ENCODE peak calls at places on chromosomes 2 and 18, in ten cellular contexts. Q is WERI-Rb-1; Y is left ventricle myocardium inferior; S is kidney; D is GM12865; U is HCT116; H is ovary; I is epithelial cell of proximal tubule; M is CD8-positive, alpha-beta T cell; L is A549. X is an unnamed sample.

GRCh38 chr2:72561621-72562318 is 264.1 kb downstream of the EXOC6B start:
- DNase-seq in Q (no peak), Y (no peak), S (no peak), D (no peak), U (no peak), H (no peak), I (peak; percentile 10), M (no peak), L (peak; percentile 52), X (no peak)

GRCh38 chr2:134445116-134445515 is 191.2 kb downstream of the MGAT5 start:
- DNase-seq in Q (no peak), Y (no peak), S (no peak), D (no peak), U (no peak), H (no peak), I (no peak), M (no peak), L (no peak), X (no peak)

GRCh38 chr2:105917216-105917615 is 172.5 kb downstream of the NCK2 start:
- DNase-seq in Q (no peak), Y (no peak), S (no peak), D (no peak), U (no peak), H (no peak), I (no peak), M (no peak), L (no peak), X (no peak)

GRCh38 chr2:216776076-216776726 is 80.9 kb upstream of the IGFBP5 start:
- DNase-seq in Q (no peak), Y (no peak), S (no peak), D (no peak), U (no peak), H (peak; percentile 67), I (no peak), M (no peak), L (no peak), X (no peak)

GRCh38 chr2:31765078-31765835 is 184.5 kb upstream of the SRD5A2 start:
- DNase-seq in Q (no peak), Y (no peak), S (no peak), D (no peak), U (no peak), H (no peak), I (peak; percentile 15), M (no peak), L (no peak), X (no peak)

GRCh38 chr2:9657083-9657482 is 26.3 kb upstream of the YWHAQ start:
- DNase-seq in Q (no peak), Y (no peak), S (no peak), D (no peak), U (no peak), H (no peak), I (no peak), M (no peak), L (no peak), X (no peak)

GRCh38 chr2:189157939-189158338 is 21.6 kb downstream of the COL5A2 start:
- DNase-seq in Q (no peak), Y (no peak), S (no peak), D (no peak), U (no peak), H (no peak), I (no peak), M (no peak), L (no peak), X (no peak)

GRCh38 chr18:29078272-29078671 is 901.3 kb upstream of the CDH2 start:
- DNase-seq in Q (no peak), Y (no peak), S (no peak), D (no peak), U (no peak), H (no peak), I (no peak), M (no peak), L (no peak), X (no peak)

GRCh38 chr2:145631561-145631960 is 1111.6 kb upstream of the ZEB2 start:
- DNase-seq in Q (no peak), Y (no peak), S (no peak), D (no peak), U (no peak), H (no peak), I (no peak), M (no peak), L (no peak), X (no peak)
- TF ChIP-seq CTCF in Q (no peak), Y (no peak), S (no peak), D (no peak), U (no peak), H (no peak), I (no peak), M (no peak), L (no peak), X (no peak)

GRCh38 chr2:239266779-239267410 is 133.9 kb downstream of the HDAC4 start:
- DNase-seq in Q (no peak), Y (no peak), S (no peak), D (peak; percentile 30), U (no peak), H (no peak), I (no peak), M (no peak), L (no peak), X (no peak)

GRCh38 chr2:239267411-239267941 is 133.3 kb downstream of the HDAC4 start:
- DNase-seq in Q (no peak), Y (no peak), S (peak; percentile 90), D (peak; percentile 90), U (peak; percentile 53), H (peak; percentile 58), I (no peak), M (peak; percentile 90), L (no peak), X (no peak)

GRCh38 chr2:239264838-239265651 is 135.8 kb downstream of the HDAC4 start:
- DNase-seq in Q (no peak), Y (no peak), S (peak; percentile 77), D (peak; percentile 64), U (peak; percentile 56), H (no peak), I (no peak), M (peak; percentile 58), L (peak; percentile 70), X (no peak)

GRCh38 chr2:239266436-239266770 is 134.4 kb downstream of the HDAC4 start:
- DNase-seq in Q (no peak), Y (no peak), S (no peak), D (no peak), U (no peak), H (no peak), I (no peak), M (no peak), L (no peak), X (no peak)

DNA sequence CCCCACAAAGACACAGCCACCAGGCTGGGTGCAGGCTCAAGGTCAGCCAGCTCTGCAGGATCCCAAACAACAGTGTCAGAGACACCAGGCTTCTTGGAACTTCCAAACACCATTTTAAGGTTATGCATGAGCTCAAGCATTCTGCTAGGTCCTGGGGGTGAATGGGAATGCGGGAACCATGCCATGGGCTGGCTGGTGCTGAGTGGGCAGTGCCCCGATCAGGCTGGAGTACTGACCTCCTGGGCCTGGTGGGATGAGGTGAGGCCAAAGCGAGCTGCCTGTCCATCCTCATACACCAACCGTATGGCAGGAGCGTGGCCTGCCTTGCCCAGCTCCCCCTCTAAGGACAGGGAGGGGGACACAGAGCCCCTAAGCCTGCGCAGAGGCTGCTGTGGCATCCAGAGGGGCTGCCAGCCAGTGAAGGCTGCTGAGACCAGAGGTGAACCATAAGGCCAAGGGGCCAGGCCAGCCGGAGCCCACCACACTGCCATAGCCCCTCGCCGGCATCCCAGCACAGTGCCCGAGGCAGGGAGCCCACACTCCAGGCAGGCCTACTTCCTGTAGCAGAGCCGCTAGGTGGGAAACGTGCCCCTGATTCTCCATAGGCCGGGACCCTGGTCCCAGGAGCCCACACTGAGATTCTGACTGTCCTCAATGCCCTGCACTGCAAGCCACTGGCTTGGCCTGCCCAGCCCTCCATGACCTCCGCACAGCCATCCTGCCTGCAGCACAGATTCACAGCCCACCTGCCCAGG is 135.0 kb downstream of the HDAC4 start:
- DNase-seq in Q (no peak), Y (no peak), S (peak; percentile 71), D (no peak), U (no peak), H (no peak), I (no peak), M (no peak), L (no peak), X (peak; percentile 48)
- H3K4me3 ChIP-seq in Q (no peak overlapping the region), Y (no peak overlapping the region), S (no peak overlapping the region), D (no peak overlapping the region), U (no peak overlapping the region), H (no peak overlapping the region), I (no peak overlapping the region), M (peak overlapping the region; percentile 5), L (no peak overlapping the region), X (no peak overlapping the region)

DNA sequence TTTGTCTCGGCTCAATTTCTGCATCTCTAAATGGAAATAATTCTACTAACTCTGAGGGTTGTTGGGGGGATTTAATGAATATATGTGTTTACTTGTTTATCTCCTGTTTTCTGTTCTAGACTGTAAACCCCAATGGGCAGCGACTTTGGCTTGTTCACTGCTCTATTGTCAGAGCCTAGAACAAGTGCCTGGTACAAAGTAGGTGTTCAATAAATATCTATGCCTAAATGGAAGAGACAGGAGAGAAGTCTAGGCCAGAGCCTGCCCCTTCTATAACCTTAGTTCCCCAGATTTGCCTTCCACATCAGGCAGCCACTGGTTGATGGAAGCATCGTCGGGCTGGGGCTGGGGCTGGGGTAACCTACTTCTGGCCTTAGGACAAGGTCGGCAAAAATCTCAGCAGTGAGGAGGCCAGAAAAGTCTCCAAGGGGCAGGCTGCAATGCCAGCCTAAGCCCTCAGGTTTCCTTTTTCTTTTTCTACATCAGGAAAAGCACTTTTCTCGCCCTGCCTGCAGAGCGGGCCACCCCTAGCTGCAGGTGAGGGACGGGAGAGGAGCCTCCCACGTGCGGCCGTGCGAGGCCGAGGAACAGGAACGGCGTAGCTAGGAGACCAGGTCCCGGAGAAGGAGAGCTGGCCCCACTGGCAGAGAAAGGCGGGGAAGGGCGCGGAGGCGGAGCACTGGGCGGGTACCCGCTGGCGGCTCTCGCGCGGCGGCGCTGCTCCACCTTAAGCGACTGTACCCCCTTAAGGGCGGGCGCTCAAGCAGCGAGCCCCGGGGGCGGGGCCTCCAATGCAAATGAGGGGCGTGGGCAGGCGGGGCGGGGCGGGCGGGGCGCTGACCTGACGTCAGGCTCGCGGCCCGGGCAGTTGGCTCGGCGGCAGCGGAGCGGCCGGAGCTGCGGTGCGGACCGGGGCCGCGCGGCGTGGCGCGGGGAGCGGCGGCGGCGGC is at the start of gene CNNM4:
- DNase-seq in Q (peak; percentile 95), Y (peak; percentile 94), S (peak; percentile 99), D (peak; percentile 96), U (peak; percentile 84), H (peak; percentile 93), I (peak; percentile 31), M (peak; percentile 85), L (peak; percentile 93), X (peak; percentile 98)
- TF ChIP-seq CTCF in Q (peak; percentile 38), Y (no peak), S (peak; percentile 13), D (no peak), U (peak; percentile 5), H (no peak), I (no peak), M (no peak), L (no peak), X (no peak)

DNA sequence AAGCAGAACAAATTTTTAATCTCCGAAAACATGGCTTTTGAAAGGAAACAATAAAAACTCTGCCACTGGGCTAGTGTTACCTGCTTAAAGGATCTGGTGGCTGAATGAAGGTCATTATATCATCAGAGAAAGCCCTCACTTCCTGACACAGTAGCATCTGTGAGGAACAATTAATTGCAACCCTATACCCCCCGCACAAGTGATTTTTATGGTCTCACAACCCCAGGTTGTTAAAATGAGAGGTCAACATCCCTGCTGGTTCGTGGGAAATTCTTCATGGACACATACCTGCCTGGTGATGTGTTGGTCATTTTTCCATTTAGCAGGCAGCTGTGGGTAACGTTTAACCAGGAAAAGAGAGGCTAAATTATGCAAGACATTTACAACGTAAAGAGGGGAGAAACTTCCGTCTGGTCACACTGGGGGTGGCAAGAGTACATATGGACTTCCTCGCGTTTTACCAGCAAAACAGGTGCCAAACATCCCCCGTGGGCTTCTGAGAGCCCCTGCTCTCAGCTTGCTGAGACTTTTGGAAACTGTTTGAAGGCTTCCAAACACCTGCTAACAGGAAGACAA is 29.2 kb downstream of the NIFK start:
- DNase-seq in Q (no peak), Y (no peak), S (no peak), D (no peak), U (no peak), H (no peak), I (peak; percentile 98), M (no peak), L (peak; percentile 71), X (no peak)
- H3K4me3 ChIP-seq in Q (no peak overlapping the region), Y (no peak overlapping the region), S (no peak overlapping the region), D (no peak overlapping the region), U (no peak overlapping the region), H (no peak overlapping the region), I (peak overlapping the region; percentile 11), M (no peak overlapping the region), L (no peak overlapping the region), X (no peak overlapping the region)